ENCODE peak calls at places on chromosomes 4 and X, in four cellular contexts. F is HepG2, J is K562, N is GM12878. C is an unnamed sample.

GRCh38 chrX:133994576-133994975 is 9.2 kb upstream of the GPC3 start:
- DNase-seq in F (peak; percentile 96), J (no peak), N (no peak), C (no peak)

GRCh38 chr4:6589444-6589843 is 14.5 kb downstream of the MAN2B2 start:
- DNase-seq in F (no peak), J (no peak), N (no peak), C (no peak)

GRCh38 chr4:81571105-81571504 is 99.4 kb upstream of the RASGEF1B start:
- DNase-seq in F (no peak), J (no peak), N (no peak), C (no peak)

GRCh38 chr4:26583538-26583864 is 383 bp upstream of the TBC1D19 start:
- DNase-seq in F (no peak), J (no peak), N (no peak), C (no peak)

GRCh38 chr4:20486433-20486832 is 213.8 kb upstream of the PACRGL start:
- DNase-seq in F (no peak), J (no peak), N (no peak), C (no peak)

GRCh38 chrX:3320471-3321046 is 25.9 kb downstream of the MXRA5 start:
- DNase-seq in F (no peak), J (no peak), N (no peak), C (no peak)

GRCh38 chr4:16598241-16599224 is 299.9 kb downstream of the LDB2 start:
- DNase-seq in F (peak; percentile 2), J (no peak), N (no peak), C (no peak)

GRCh38 chr4:43471950-43472349 is 579.4 kb downstream of the GRXCR1 start:
- DNase-seq in F (peak; percentile 30), J (no peak), N (no peak), C (no peak)

GRCh38 chrX:13899607-13900006 is 82.7 kb upstream of the GPM6B start:
- DNase-seq in F (no peak), J (no peak), N (no peak), C (no peak)

GRCh38 chrX:118066867-118067515 is 49.6 kb downstream of the KLHL13 start:
- DNase-seq in F (no peak), J (no peak), N (no peak), C (no peak)

GRCh38 chrX:56766554-56767412 is 37.7 kb downstream of the NBDY start:
- DNase-seq in F (no peak), J (no peak), N (no peak), C (no peak)

GRCh38 chr4:145097331-145097820 is 620 bp downstream of the ANAPC10 start:
- DNase-seq in F (no peak), J (no peak), N (no peak), C (no peak)

GRCh38 chr4:131459430-131460101 is 1689.5 kb upstream of the PCDH10 start:
- DNase-seq in F (no peak), J (no peak), N (peak; percentile 43), C (no peak)

GRCh38 chrX:10021461-10022272 is 54.5 kb downstream of the CLDN34 start:
- DNase-seq in F (no peak), J (no peak), N (no peak), C (no peak)

GRCh38 chr4:154164931-154165839 is 326.4 kb downstream of the DCHS2 start:
- DNase-seq in F (no peak), J (no peak), N (peak; percentile 69), C (no peak)

GRCh38 chr4:114364857-114365256 is 233.8 kb upstream of the UGT8 start:
- DNase-seq in F (no peak), J (no peak), N (no peak), C (peak; percentile 7)

GRCh38 chr4:182547435-182547834 is 304.2 kb downstream of the TENM3 start:
- DNase-seq in F (no peak), J (no peak), N (peak; percentile 43), C (no peak)

GRCh38 chr4:153790962-153791551 is 2.2 kb upstream of the SFRP2 start:
- DNase-seq in F (no peak), J (no peak), N (no peak), C (no peak)

GRCh38 chr4:151407466-151408379 is 1.3 kb upstream of the FHIP1A start:
- DNase-seq in F (no peak), J (no peak), N (peak; percentile 40), C (no peak)

GRCh38 chr4:184347251-184348239 is 126.8 kb downstream of the IRF2 start:
- DNase-seq in F (no peak), J (peak; percentile 58), N (peak; percentile 97), C (peak; percentile 13)

GRCh38 chrX:71622347-71623104 is 4.2 kb upstream of the CXCR3 start:
- DNase-seq in F (peak; percentile 58), J (no peak), N (peak; percentile 68), C (peak; percentile 8)

GRCh38 chr4:23930750-23931488 is 41.1 kb upstream of the PPARGC1A start:
- DNase-seq in F (peak; percentile 75), J (no peak), N (no peak), C (no peak)

GRCh38 chr4:5890063-5890727 is 2.7 kb downstream of the CRMP1 start:
- DNase-seq in F (no peak), J (no peak), N (no peak), C (no peak)

GRCh38 chrX:153768311-153769157 is 4.5 kb downstream of the PLXNB3 start:
- DNase-seq in F (no peak), J (no peak), N (no peak), C (no peak)

GRCh38 chr4:102501635-102502382 is 650 bp downstream of the NFKB1 start:
- DNase-seq in F (peak; percentile 73), J (peak; percentile 65), N (peak; percentile 54), C (no peak)

GRCh38 chr4:102503301-102503746 is 2.2 kb downstream of the NFKB1 start:
- DNase-seq in F (peak; percentile 24), J (no peak), N (no peak), C (no peak)

GRCh38 chr4:102504941-102505340 is 3.8 kb downstream of the NFKB1 start:
- DNase-seq in F (no peak), J (no peak), N (no peak), C (no peak)

GRCh38 chr4:102505708-102506107 is 4.5 kb downstream of the NFKB1 start:
- DNase-seq in F (no peak), J (no peak), N (no peak), C (no peak)

GRCh38 chr4:102503831-102504786 is 3.0 kb downstream of the NFKB1 start:
- DNase-seq in F (no peak), J (no peak), N (no peak), C (no peak)
- H3K4me2 ChIP-seq in F (peak overlapping the region; percentile 75), J (peak overlapping the region; percentile 50), N (peak overlapping the region; percentile 70), C (peak overlapping the region; percentile 87)

GRCh38 chr4:78720151-78720726 is 55.9 kb upstream of the BMP2K start:
- DNase-seq in F (no peak), J (peak; percentile 46), N (no peak), C (no peak)

GRCh38 chr4:78721739-78722138 is 54.4 kb upstream of the BMP2K start:
- DNase-seq in F (no peak), J (no peak), N (no peak), C (no peak)

GRCh38 chr4:78722880-78723279 is 53.3 kb upstream of the BMP2K start:
- DNase-seq in F (no peak), J (no peak), N (no peak), C (no peak)

GRCh38 chr4:78722320-78722719 is 53.8 kb upstream of the BMP2K start:
- DNase-seq in F (no peak), J (no peak), N (no peak), C (no peak)

DNA sequence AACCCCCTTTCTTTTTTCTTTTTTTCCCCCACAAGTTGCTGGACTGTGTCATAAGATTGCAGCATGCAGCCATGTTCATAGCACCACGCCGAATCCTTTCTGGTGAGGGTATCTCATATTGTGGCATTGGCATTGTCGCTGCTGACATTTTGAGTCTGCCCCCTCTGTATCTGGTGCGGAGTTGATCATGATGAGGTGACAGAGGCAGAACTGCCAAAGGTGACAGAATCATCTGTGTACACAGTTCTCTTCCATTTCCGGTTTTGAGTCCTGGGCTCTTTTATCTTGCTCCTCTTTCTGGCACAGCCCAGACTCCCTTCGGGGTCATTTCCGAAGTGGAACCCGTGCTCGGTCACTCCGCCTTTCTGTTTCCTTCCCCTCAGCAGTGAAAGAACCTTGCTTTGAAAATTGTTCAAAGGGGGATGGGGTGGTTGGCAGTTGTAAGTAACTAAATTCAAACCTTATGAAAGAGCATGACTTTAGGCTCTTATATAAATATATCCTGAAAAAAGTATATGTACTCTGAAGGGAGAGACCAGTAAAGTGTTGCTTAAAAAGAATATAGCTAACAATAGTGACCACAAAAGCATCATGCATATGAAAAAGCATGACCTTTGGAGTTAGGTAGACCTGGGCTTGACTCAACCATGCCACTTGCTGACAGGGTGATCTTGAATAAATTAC is 55.0 kb upstream of the BMP2K start:
- DNase-seq in F (peak; percentile 13), J (peak; percentile 30), N (no peak), C (no peak)
- TF ChIP-seq POLR2AphosphoS2 in F (no peak), J (no peak), N (no peak), C (no peak)

GRCh38 chrX:46601283-46601682 is 27.7 kb downstream of the CHST7 start:
- DNase-seq in F (no peak), J (no peak), N (no peak), C (no peak)
- TF ChIP-seq MYC in F (no peak), J (no peak), N (no peak), C (no peak)

DNA sequence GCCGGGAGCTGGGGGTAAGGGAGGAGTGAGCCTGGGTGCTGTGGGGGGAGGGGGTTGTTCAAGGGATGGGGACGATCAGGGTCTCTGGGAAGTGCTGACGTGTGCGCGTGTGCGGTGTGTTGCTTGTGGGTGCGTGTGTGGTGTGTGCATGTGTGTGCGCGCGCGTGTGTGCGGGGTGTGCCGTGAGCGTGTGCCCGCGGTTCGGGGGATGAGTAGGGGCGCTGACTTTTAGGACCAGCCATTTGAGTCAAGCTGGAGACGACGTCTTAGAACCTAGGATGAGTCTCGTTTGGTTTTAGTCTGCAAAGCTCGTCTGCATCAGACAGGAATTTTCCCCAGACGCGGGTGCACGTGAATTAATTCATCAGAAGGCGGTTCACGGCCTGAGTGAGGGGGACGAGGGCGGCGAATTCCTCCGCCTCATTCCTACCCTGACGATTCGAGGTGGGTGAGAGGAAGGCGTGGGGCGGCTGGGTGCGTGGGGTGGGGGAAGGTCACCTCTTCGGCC is 950 bp upstream of the TMEM271 start:
- DNase-seq in F (no peak), J (no peak), N (no peak), C (no peak)
- H3K4me2 ChIP-seq in F (peak overlapping the region; percentile 71), J (no peak overlapping the region), N (no peak overlapping the region), C (no peak overlapping the region)

GRCh38 chr4:142366821-142367220 is 479.3 kb downstream of the INPP4B start:
- DNase-seq in F (no peak), J (no peak), N (no peak), C (no peak)

GRCh38 chr4:142360657-142361056 is 485.4 kb downstream of the INPP4B start:
- DNase-seq in F (no peak), J (no peak), N (no peak), C (no peak)

GRCh38 chr4:142365386-142365785 is 480.7 kb downstream of the INPP4B start:
- DNase-seq in F (no peak), J (no peak), N (no peak), C (no peak)

GRCh38 chr4:142361981-142362380 is 484.1 kb downstream of the INPP4B start:
- DNase-seq in F (no peak), J (no peak), N (no peak), C (no peak)

DNA sequence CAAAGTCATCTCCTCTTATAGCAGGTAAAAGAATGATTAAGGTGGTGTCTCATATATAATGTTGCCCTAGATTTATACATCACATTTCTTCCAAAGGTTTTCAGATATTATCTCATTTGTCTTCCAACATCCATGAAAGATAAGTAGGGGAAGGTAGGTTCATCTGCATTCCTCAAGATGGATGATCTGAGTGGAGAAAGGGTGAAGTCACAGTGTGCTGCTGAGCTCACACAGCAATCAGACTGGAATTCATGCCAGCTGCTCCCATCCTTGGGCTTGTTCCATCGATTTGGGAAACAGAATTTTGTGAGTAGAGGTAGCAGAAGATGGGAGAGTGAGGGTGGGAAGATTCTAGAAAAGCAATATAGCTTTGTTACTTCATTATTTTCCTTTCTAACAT is 482.4 kb downstream of the INPP4B start:
- DNase-seq in F (no peak), J (no peak), N (no peak), C (no peak)
- TF ChIP-seq POLR2AphosphoS2 in F (no peak), J (no peak), N (no peak), C (no peak)

C was measured in A549.